ENCODE peak calls at places on chromosome 1, in nine cellular contexts. W, P, I, B, H, G, Z, Q and C are unnamed samples.

GRCh38 chr1:228445867-228446584 is 29.4 kb upstream of the TRIM17 start:
- DNase-seq in I (peak; percentile 56), P (peak; percentile 25), W (peak; percentile 50), Q (peak; percentile 17), H (no peak), Z (peak; percentile 57), B (no peak), G (no peak), C (no peak)

GRCh38 chr1:160911441-160911840 is 26.5 kb upstream of the ITLN1 start:
- DNase-seq in I (peak; percentile 3), W (no peak), G (no peak), B (no peak), Z (peak; percentile 87), Q (no peak), H (no peak), P (no peak), C (no peak)

GRCh38 chr1:33005812-33006465 is 30.7 kb downstream of the AK2 start:
- DNase-seq in Q (no peak), Z (peak; percentile 52), I (no peak), B (no peak), W (no peak), H (no peak), G (no peak), P (no peak), C (no peak)

GRCh38 chr1:110176299-110176956 is 26.1 kb downstream of the SLC6A17 start:
- DNase-seq in H (no peak), P (no peak), Q (no peak), Z (no peak), G (no peak), W (peak; percentile 62), I (no peak), B (peak; percentile 59), C (no peak)

GRCh38 chr1:240404286-240404685 is 207.7 kb downstream of the GREM2 start:
- DNase-seq in P (no peak), G (no peak), B (no peak), Z (peak; percentile 47), Q (no peak), W (no peak), I (peak; percentile 22), H (no peak), C (no peak)

GRCh38 chr1:183996036-183996376 is 41.5 kb downstream of the COLGALT2 start:
- DNase-seq in P (no peak), Z (no peak), W (no peak), I (no peak), H (no peak), Q (no peak), B (no peak), G (peak; percentile 43), C (no peak)

GRCh38 chr1:31400393-31400792 is 12.6 kb upstream of the SERINC2 start:
- DNase-seq in H (no peak), I (peak; percentile 51), B (no peak), Q (no peak), W (no peak), P (no peak), Z (no peak), G (no peak), C (no peak)

GRCh38 chr1:92538413-92539061 is 51.8 kb upstream of the GFI1 start:
- DNase-seq in G (no peak), P (no peak), H (no peak), I (peak; percentile 15), Q (no peak), Z (peak; percentile 33), B (no peak), W (no peak), C (no peak)

GRCh38 chr1:1616045-1616821 is 933 bp downstream of the MIB2 start:
- DNase-seq in I (peak; percentile 37), Z (peak; percentile 18), G (peak; percentile 72), W (peak; percentile 62), H (no peak), B (no peak), Q (no peak), P (no peak), C (peak; percentile 47)

GRCh38 chr1:236401698-236402097 is 7.6 kb downstream of the EDARADD start:
- DNase-seq in P (no peak), G (no peak), B (no peak), Q (no peak), H (no peak), I (no peak), Z (no peak), W (no peak), C (no peak)

GRCh38 chr1:93738075-93738622 is 56.5 kb upstream of the BCAR3 start:
- DNase-seq in G (no peak), H (no peak), I (peak; percentile 90), B (no peak), Q (no peak), P (peak; percentile 89), W (no peak), Z (peak; percentile 59), C (no peak)

GRCh38 chr1:3577300-3577699 is 34.0 kb downstream of the MEGF6 start:
- DNase-seq in B (no peak), P (peak; percentile 64), Z (peak; percentile 45), G (no peak), W (no peak), I (peak; percentile 71), Q (no peak), H (no peak), C (no peak)

GRCh38 chr1:97832490-97832889 is 88.3 kb downstream of the DPYD start:
- DNase-seq in Q (no peak), I (no peak), H (no peak), W (peak; percentile 25), G (peak; percentile 52), B (peak; percentile 34), Z (peak; percentile 72), P (peak; percentile 53), C (no peak)

GRCh38 chr1:46466477-46467182 is 23.0 kb upstream of the DMBX1 start:
- DNase-seq in Z (peak; percentile 7), Q (no peak), I (no peak), B (peak; percentile 40), H (no peak), G (no peak), P (no peak), W (peak; percentile 39), C (no peak)

GRCh38 chr1:156103521-156103947 is 11.0 kb upstream of the LMNA start:
- DNase-seq in H (no peak), I (peak; percentile 49), W (no peak), B (no peak), Z (peak; percentile 80), Q (no peak), G (peak; percentile 63), P (peak; percentile 59), C (no peak)
- TF ChIP-seq CTCF in H (no peak), I (no peak), W (no peak), B (no peak), Z (no peak), Q (no peak), G (no peak), P (no peak), C (no peak)

GRCh38 chr1:16498573-16499359 is 15.3 kb downstream of the RNU1-1 start:
- DNase-seq in Q (peak; percentile 91), W (peak; percentile 92), I (peak; percentile 79), P (peak; percentile 89), H (peak; percentile 97), Z (peak; percentile 75), B (peak; percentile 92), G (peak; percentile 92), C (peak; percentile 85)
- TF ChIP-seq CTCF in Q (peak; percentile 31), W (peak; percentile 45), I (peak; percentile 33), P (no peak), H (no peak), Z (no peak), B (peak; percentile 35), G (no peak), C (no peak)

DNA sequence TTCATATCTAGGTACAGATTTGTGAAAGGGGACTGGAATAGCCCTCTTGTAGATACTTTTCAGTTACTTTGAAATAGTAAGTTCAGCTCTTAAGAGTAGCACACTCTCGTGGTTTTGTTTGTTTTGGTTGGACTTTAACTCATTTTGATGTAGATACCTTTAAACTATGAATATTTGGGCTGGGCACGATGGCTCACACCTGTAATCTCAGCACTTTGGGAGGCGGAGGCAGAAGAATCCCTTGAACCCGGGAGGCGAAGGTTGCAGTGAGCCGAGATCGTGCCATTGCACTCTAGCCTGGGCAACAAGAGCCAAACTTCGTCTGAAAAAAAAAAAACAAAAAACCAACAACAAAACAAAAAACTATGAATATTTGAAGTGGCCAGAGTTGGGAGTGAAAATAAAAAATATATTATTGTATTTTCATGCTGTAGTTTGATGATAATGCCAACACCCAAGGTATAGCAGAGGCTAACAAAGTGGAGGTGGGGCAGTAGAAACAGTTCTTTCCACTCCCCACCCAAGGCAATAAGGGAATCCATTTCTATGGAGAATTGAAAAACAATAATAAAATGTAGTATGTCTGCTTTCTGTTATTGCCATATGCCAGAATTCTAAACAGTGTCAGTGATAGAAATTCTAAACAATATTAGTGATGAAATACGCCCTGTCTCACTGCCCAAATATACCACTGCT is 1.7 kb downstream of the ZNF326 start:
- DNase-seq in Z (no peak), G (no peak), W (no peak), H (no peak), Q (no peak), I (no peak), P (peak; percentile 18), B (no peak), C (no peak)
- TF ChIP-seq CTCF in Z (no peak), G (no peak), W (no peak), H (no peak), Q (no peak), I (no peak), P (no peak), B (no peak), C (no peak)

DNA sequence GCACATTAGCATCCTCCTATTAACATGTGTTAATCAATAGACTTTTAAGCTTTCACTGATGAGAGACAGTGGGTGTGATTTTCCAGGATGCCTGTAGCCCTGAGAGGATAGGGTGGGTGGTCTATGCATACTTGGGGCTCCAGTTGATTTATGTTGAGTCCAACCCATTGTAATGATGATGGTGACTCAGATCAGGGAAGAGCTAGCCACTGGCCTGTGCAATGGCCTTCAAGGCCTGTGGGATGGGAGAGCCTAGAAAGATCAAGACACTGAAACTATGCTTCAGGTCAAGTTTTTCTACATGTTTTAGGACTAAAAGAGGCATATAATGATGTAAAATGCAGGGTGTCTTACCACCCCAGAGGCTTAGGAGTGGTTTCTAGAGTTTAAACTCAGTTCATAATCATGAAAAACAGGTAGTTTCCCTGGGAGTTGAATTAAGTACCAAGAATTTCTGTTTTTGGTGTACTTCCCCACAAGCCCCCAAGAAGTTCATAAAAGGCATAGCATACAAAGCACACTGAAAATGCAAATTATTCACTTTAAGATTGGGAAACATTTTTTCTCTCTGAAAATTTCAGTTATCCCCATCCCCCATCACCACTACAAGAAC is 19.9 kb downstream of the BEND5 start:
- DNase-seq in G (no peak), Z (no peak), B (no peak), Q (no peak), I (no peak), P (no peak), W (no peak), H (no peak), C (no peak)
- TF ChIP-seq CTCF in G (no peak), Z (no peak), B (no peak), Q (no peak), I (no peak), P (no peak), W (no peak), H (no peak), C (no peak)

GRCh38 chr1:8718878-8719361 is 98.5 kb downstream of the RERE start:
- DNase-seq in Q (no peak), I (no peak), B (no peak), Z (peak; percentile 22), P (no peak), H (no peak), W (no peak), G (no peak), C (no peak)
- TF ChIP-seq CTCF in Q (no peak), I (peak; percentile 34), B (peak; percentile 39), Z (peak; percentile 35), P (peak; percentile 39), H (peak; percentile 16), W (peak; percentile 33), G (no peak), C (no peak)